ENCODE peak calls at places on chromosomes 5 and 9, in six cellular contexts. M is EL, O is K562, U is Peyer's patch, S is T1000, Y is dorsolateral prefrontal cortex. I is an unnamed sample.

GRCh38 chr9:127838375-127839078 is 15.9 kb downstream of the ENG start:
- DNase-seq in M (peak), O (no peak), U (no peak), S (peak), Y (no peak), I (no peak)

GRCh38 chr9:135218331-135219225 is 131.1 kb downstream of the OLFM1 start:
- DNase-seq in M (no peak), O (no peak), U (peak), S (no peak), Y (no peak), I (no peak)

GRCh38 chr5:6900828-6901227 is 187.6 kb downstream of the TENT4A start:
- DNase-seq in M (no peak), O (no peak), U (no peak), S (no peak), Y (no peak), I (no peak)

GRCh38 chr5:143495823-143496275 is 92.4 kb upstream of the NR3C1 start:
- DNase-seq in M (peak), O (no peak), U (no peak), S (no peak), Y (no peak), I (peak)

GRCh38 chr9:81833563-81834345 is 94.5 kb upstream of the SPATA31D4 start:
- DNase-seq in M (no peak), O (no peak), U (no peak), S (no peak), Y (no peak), I (no peak)

GRCh38 chr5:33984671-33985124 is at the start of gene SLC45A2:
- DNase-seq in M (no peak), O (no peak), U (no peak), S (no peak), Y (no peak), I (no peak)

GRCh38 chr9:70618784-70619183 is 204.3 kb upstream of the KLF9 start:
- DNase-seq in M (no peak), O (no peak), U (no peak), S (no peak), Y (no peak), I (no peak)

GRCh38 chr5:138449501-138450239 is 10.8 kb downstream of the REEP2 start:
- DNase-seq in M (peak), O (peak), U (peak), S (peak), Y (peak), I (peak)

GRCh38 chr5:149757956-149758355 is 27.8 kb downstream of the PPARGC1B start:
- DNase-seq in M (no peak), O (no peak), U (no peak), S (no peak), Y (no peak), I (no peak)

GRCh38 chr5:127936439-127936972 is 147.1 kb upstream of the SLC12A2 start:
- DNase-seq in M (no peak), O (no peak), U (no peak), S (no peak), Y (no peak), I (no peak)

GRCh38 chr9:108939975-108940374 is 5.8 kb downstream of the ABITRAM start:
- DNase-seq in M (no peak), O (no peak), U (no peak), S (no peak), Y (no peak), I (no peak)

GRCh38 chr5:91016954-91017690 is 366.0 kb downstream of the ARRDC3 start:
- DNase-seq in M (no peak), O (no peak), U (no peak), S (no peak), Y (no peak), I (no peak)

GRCh38 chr5:54021413-54022155 is 288.8 kb downstream of the ARL15 start:
- DNase-seq in M (peak), O (no peak), U (no peak), S (no peak), Y (no peak), I (no peak)

GRCh38 chr9:129908846-129909245 is 73.6 kb downstream of the USP20 start:
- DNase-seq in M (no peak), O (no peak), U (no peak), S (no peak), Y (no peak), I (no peak)

GRCh38 chr5:93886917-93887361 is 145.5 kb upstream of the POU5F2 start:
- DNase-seq in M (peak), O (no peak), U (no peak), S (no peak), Y (no peak), I (no peak)

GRCh38 chr5:132979976-132980375 is 16.5 kb upstream of the AFF4 start:
- DNase-seq in M (no peak), O (no peak), U (no peak), S (no peak), Y (no peak), I (no peak)

GRCh38 chr9:79623799-79624721 is 52.3 kb downstream of the TLE4 start:
- DNase-seq in M (peak), O (peak), U (no peak), S (no peak), Y (peak), I (no peak)

GRCh38 chr5:176181271-176181855 is 56.9 kb upstream of the SIMC1 start:
- DNase-seq in M (no peak), O (no peak), U (no peak), S (no peak), Y (no peak), I (no peak)

GRCh38 chr5:67989457-67989856 is 226.1 kb upstream of the PIK3R1 start:
- DNase-seq in M (no peak), O (no peak), U (no peak), S (no peak), Y (no peak), I (no peak)

GRCh38 chr5:109589983-109590382 is 99.7 kb upstream of the MAN2A1 start:
- DNase-seq in M (no peak), O (no peak), U (no peak), S (no peak), Y (no peak), I (no peak)

GRCh38 chr5:111853748-111854147 is 96.8 kb upstream of the NREP start:
- DNase-seq in M (peak), O (no peak), U (no peak), S (no peak), Y (no peak), I (no peak)

GRCh38 chr5:56918054-56918453 is 8.7 kb downstream of the SETD9 start:
- DNase-seq in M (no peak), O (no peak), U (no peak), S (no peak), Y (no peak), I (no peak)

GRCh38 chr9:90870646-90871326 is 69.2 kb downstream of the SYK start:
- DNase-seq in M (peak), O (peak), U (no peak), S (peak), Y (no peak), I (peak)